ENCODE peak calls at places on chromosomes 6 and 20, in nine cellular contexts. Q, N, B, M, P, G, K, R and U are unnamed samples.

GRCh38 chr20:23641936-23642751 is 4.4 kb upstream of the CST3 start:
- DNase-seq in M (no peak), Q (no peak), B (no peak), N (no peak), G (no peak), K (no peak), R (no peak), P (no peak), U (no peak)

GRCh38 chr20:15802020-15802419 is 771.2 kb downstream of the KIF16B start:
- DNase-seq in N (no peak), R (no peak), Q (no peak), M (no peak), B (no peak), K (no peak), P (no peak), G (no peak), U (no peak)

GRCh38 chr6:152695317-152696043 is 2.2 kb upstream of the MYCT1 start:
- DNase-seq in N (no peak), Q (no peak), K (no peak), R (no peak), B (no peak), M (no peak), P (no peak), G (no peak), U (no peak)

GRCh38 chr6:155645328-155645727 is 189.7 kb upstream of the NOX3 start:
- DNase-seq in P (no peak), N (no peak), K (no peak), Q (no peak), R (no peak), G (no peak), M (no peak), B (no peak), U (no peak)

GRCh38 chr20:44586289-44586911 is 4.0 kb downstream of the PKIG start:
- DNase-seq in G (no peak), B (no peak), M (no peak), N (no peak), K (no peak), P (no peak), R (no peak), Q (no peak), U (no peak)

GRCh38 chr6:137581019-137581707 is 87.0 kb upstream of the OLIG3 start:
- DNase-seq in M (no peak), Q (no peak), G (no peak), N (no peak), K (no peak), P (no peak), B (no peak), R (no peak), U (no peak)

GRCh38 chr20:5674176-5674660 is 76.0 kb upstream of the SHLD1 start:
- DNase-seq in G (no peak), K (no peak), P (no peak), Q (no peak), R (no peak), N (no peak), B (no peak), M (no peak), U (no peak)

GRCh38 chr6:5085638-5086293 is 625 bp downstream of the PPP1R3G start:
- DNase-seq in R (peak), P (no peak), N (no peak), G (no peak), K (no peak), B (peak), M (no peak), Q (no peak), U (no peak)

GRCh38 chr6:167993169-167993568 is 4.3 kb upstream of the KIF25 start:
- DNase-seq in G (no peak), Q (no peak), B (no peak), N (no peak), M (no peak), R (no peak), P (no peak), K (no peak), U (no peak)

GRCh38 chr6:97497713-97498331 is 214.8 kb upstream of the MMS22L start:
- DNase-seq in G (peak), P (peak), K (peak), M (peak), Q (no peak), B (peak), R (peak), N (peak), U (peak)

GRCh38 chr6:39314273-39314790 is at the start of gene KCNK17:
- DNase-seq in M (no peak), R (peak), N (no peak), G (no peak), P (no peak), K (no peak), Q (no peak), B (peak), U (no peak)

GRCh38 chr6:125481056-125481455 is 179.3 kb upstream of the HDDC2 start:
- DNase-seq in M (no peak), P (no peak), R (no peak), Q (no peak), G (no peak), K (no peak), N (no peak), B (no peak), U (no peak)

GRCh38 chr20:61159940-61160688 is 91.9 kb upstream of the CDH4 start:
- DNase-seq in M (no peak), R (no peak), K (no peak), N (no peak), P (no peak), G (no peak), B (no peak), Q (no peak), U (no peak)

GRCh38 chr6:34383171-34383631 is 9.3 kb downstream of the NUDT3 start:
- DNase-seq in M (no peak), R (no peak), P (no peak), N (no peak), K (no peak), Q (no peak), B (no peak), G (no peak), U (no peak)

GRCh38 chr6:40806479-40806878 is 219.3 kb upstream of the LRFN2 start:
- DNase-seq in P (no peak), Q (no peak), G (no peak), M (no peak), N (no peak), K (no peak), B (no peak), R (no peak), U (no peak)

GRCh38 chr6:90537723-90538407 is 49.0 kb downstream of the MAP3K7 start:
- DNase-seq in B (no peak), N (no peak), K (no peak), P (no peak), M (no peak), Q (no peak), G (no peak), R (no peak), U (no peak)

GRCh38 chr20:46640536-46641311 is 10.5 kb downstream of the SLC13A3 start:
- DNase-seq in B (no peak), G (no peak), P (no peak), M (no peak), R (no peak), Q (no peak), N (no peak), K (no peak), U (no peak)

GRCh38 chr6:156406688-156407087 is 370.5 kb upstream of the ARID1B start:
- DNase-seq in K (no peak), P (no peak), N (no peak), M (no peak), Q (no peak), G (no peak), B (no peak), R (no peak), U (no peak)

GRCh38 chr6:26366504-26366903 is 1.5 kb downstream of the BTN3A2 start:
- DNase-seq in P (no peak), G (no peak), N (no peak), Q (no peak), K (no peak), R (no peak), M (no peak), B (no peak), U (no peak)

GRCh38 chr6:161233986-161234620 is 39.8 kb downstream of the AGPAT4 start:
- DNase-seq in K (no peak), P (no peak), R (no peak), M (no peak), G (no peak), Q (no peak), N (no peak), B (no peak), U (no peak)

GRCh38 chr20:10337291-10337690 is 96.7 kb downstream of the MKKS start:
- DNase-seq in Q (no peak), N (no peak), K (no peak), B (no peak), M (no peak), G (no peak), R (no peak), P (no peak), U (no peak)

GRCh38 chr20:33909331-33909921 is 84.3 kb upstream of the RALY start:
- DNase-seq in Q (no peak), N (no peak), R (no peak), P (no peak), K (no peak), B (no peak), G (no peak), M (no peak), U (no peak)

GRCh38 chr20:45545351-45545750 is 1.9 kb downstream of the EPPIN start:
- DNase-seq in B (no peak), M (no peak), G (no peak), K (no peak), P (no peak), N (no peak), R (no peak), Q (no peak), U (no peak)

GRCh38 chr6:30612213-30612612 is 4.8 kb downstream of the PPP1R10 start:
- DNase-seq in P (no peak), R (no peak), M (no peak), G (no peak), N (no peak), Q (no peak), B (no peak), K (no peak), U (no peak)

GRCh38 chr6:168607272-168608112 is 166.5 kb downstream of the SMOC2 start:
- DNase-seq in Q (no peak), R (no peak), M (no peak), N (peak), K (no peak), B (peak), P (no peak), G (no peak), U (no peak)